ENCODE peak calls at places on chromosomes 7 and 10, in seven cellular contexts. W is upper lobe of left lung, V is heart right ventricle, D is cardiac muscle cell, A is aorta, T is HepG2, G is Panc1. R is an unnamed sample.

GRCh38 chr7:70456729-70457128 is 675.2 kb upstream of the GALNT17 start:
- DNase-seq in W (no peak), V (no peak), D (no peak), A (no peak), T (no peak), G (no peak), R (no peak)

GRCh38 chr7:155538293-155538692 is 8.1 kb downstream of the CNPY1 start:
- DNase-seq in W (no peak), V (no peak), D (no peak), A (no peak), T (no peak), G (no peak), R (no peak)

GRCh38 chr7:37083311-37084096 is 359.2 kb upstream of the AOAH start:
- DNase-seq in W (no peak), V (peak; percentile 17), D (no peak), A (no peak), T (no peak), G (no peak), R (no peak)

GRCh38 chr7:21422747-21423146 is 5.1 kb upstream of the SP4 start:
- DNase-seq in W (no peak), V (no peak), D (no peak), A (no peak), T (no peak), G (no peak), R (no peak)

GRCh38 chr10:122557516-122557915 is 3.0 kb upstream of the DMBT1 start:
- DNase-seq in W (no peak), V (no peak), D (no peak), A (no peak), T (no peak), G (no peak), R (no peak)

GRCh38 chr7:24825315-24825917 is 68.2 kb upstream of the GSDME start:
- DNase-seq in W (no peak), V (no peak), D (no peak), A (no peak), T (no peak), G (no peak), R (no peak)

GRCh38 chr7:78437118-78437517 is 638.5 kb downstream of the PHTF2 start:
- DNase-seq in W (no peak), V (no peak), D (no peak), A (no peak), T (peak; percentile 4), G (no peak), R (no peak)

GRCh38 chr7:83427929-83428328 is 221.0 kb downstream of the SEMA3E start:
- DNase-seq in W (no peak), V (no peak), D (no peak), A (no peak), T (no peak), G (peak; percentile 27), R (no peak)

GRCh38 chr7:87148332-87148955 is 3.8 kb upstream of the DMTF1 start:
- DNase-seq in W (no peak), V (no peak), D (no peak), A (no peak), T (no peak), G (peak; percentile 42), R (no peak)

GRCh38 chr7:49718755-49719154 is 54.7 kb upstream of the VWC2 start:
- DNase-seq in W (no peak), V (no peak), D (no peak), A (no peak), T (no peak), G (no peak), R (no peak)

GRCh38 chr7:150799741-150800575 is at the start of gene TMEM176B:
- DNase-seq in W (peak; percentile 91), V (peak; percentile 72), D (peak; percentile 40), A (no peak), T (no peak), G (no peak), R (no peak)

DNA sequence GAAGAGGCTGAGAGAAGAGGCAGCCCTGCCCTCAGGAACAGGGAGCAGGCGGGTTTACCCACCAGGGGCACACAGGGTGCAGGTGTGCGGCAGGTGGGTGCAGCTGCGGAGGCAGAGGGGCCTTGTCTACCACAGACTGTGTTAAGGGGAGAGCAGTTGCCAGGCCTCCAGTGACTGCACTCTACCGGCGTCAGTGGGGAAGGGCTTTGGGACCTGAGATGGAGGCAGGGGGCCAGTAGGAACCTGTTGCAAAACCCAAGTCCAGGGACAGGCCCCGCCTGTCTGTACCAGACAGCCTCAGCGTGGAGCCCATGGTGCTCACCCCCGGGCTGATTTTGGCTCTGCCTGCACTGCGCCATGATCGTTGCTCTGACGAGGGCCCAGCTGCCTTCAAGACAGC is 507.6 kb upstream of the FOXK1 start:
- DNase-seq in W (no peak), V (no peak), D (no peak), A (no peak), T (no peak), G (no peak), R (no peak)
- H3K27ac ChIP-seq in W (no peak overlapping the region), V (no peak overlapping the region), D (no peak overlapping the region), A (no peak overlapping the region), T (no peak overlapping the region), G (no peak overlapping the region), R (no peak overlapping the region)

DNA sequence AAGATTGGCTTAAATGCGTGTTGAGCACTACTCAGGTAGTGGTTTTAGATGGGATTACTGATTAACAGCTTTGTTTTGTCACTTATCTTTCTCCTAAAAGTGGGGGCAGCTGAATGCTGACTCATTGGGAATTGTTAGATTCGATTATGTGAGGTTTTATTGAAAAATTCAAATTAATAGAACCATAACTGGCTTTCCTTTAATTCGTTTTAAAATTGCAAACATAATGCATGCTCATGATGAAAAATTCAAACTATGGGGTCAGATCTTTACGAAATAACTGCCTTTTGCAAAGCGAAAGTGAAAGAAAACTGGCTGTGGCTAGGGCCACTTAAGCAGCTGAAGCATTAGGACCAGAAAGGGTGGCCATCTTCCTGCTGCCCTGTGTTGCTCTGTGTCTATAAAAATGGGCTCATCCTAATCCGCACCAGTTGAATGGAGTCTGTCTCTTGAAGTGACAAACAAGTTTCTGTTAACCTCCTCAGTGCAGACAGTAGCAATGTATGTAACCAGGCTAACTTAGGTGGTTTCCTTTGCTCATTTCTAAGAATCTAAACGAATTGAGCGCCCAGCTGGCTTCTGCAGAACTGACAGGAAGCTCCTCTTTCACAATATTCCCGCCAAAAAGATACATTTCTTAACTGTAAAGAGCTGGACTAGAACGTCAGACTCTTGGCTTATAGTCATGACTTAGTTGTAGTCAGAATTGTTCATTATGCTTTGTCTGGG is 27.8 kb downstream of the DENND10 start:
- DNase-seq in W (no peak), V (no peak), D (no peak), A (no peak), T (no peak), G (no peak), R (no peak)
- H3K4me3 ChIP-seq in W (peak overlapping the region; percentile 27), V (peak overlapping the region; percentile 38), D (no peak overlapping the region), A (no peak overlapping the region), T (peak overlapping the region; percentile 27), G (peak overlapping the region; percentile 2), R (no peak overlapping the region)

DNA sequence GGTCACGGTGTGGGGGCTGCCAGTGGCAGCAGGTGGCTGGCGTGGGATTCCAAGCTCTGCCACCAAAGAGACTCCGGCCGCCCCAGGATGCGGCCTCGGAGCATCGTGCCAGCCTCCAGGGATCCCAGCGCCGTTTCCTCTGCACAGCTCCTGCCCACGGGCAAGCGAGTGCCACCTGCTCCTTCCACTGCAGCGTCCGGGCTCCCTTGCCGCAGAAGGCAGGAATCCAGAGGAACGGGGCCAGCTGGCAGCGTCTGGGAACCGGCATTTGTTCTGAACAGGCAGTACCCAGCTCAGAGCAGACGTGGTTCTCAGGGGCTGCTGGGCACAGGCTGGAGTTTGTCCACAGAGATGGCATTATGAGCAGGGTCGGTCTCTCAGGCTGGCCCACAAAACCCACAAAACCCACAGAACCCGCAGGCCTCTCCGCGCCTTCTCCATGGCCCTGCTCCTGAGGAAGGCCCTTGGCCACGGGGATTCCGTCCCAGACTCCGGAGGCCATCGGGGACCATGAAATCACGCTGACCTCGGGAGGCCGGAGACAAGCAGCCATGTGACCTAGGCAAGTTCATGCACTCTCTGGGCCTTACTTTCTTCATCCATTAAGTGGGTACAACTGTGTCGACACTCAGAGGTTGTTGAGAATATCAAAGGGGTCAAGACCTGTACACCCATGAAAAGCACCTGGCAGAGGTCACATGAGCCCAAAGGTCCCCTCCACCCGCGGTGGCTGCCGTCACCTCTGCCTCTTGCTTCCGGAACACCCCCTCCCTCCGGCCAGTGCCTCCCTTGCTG is 72.1 kb upstream of the TNRC18 start:
- DNase-seq in W (peak; percentile 72), V (peak; percentile 83), D (no peak), A (peak; percentile 94), T (no peak), G (no peak), R (no peak)
- H3K9me3 ChIP-seq in W (no peaks in the 10 kb centered on the region), V (no peaks in the 10 kb centered on the region), D (no peaks in the 10 kb centered on the region), A (no peaks in the 10 kb centered on the region), T (no peaks in the 10 kb centered on the region), G (no peaks in the 10 kb centered on the region), R (no peaks in the 10 kb centered on the region)

DNA sequence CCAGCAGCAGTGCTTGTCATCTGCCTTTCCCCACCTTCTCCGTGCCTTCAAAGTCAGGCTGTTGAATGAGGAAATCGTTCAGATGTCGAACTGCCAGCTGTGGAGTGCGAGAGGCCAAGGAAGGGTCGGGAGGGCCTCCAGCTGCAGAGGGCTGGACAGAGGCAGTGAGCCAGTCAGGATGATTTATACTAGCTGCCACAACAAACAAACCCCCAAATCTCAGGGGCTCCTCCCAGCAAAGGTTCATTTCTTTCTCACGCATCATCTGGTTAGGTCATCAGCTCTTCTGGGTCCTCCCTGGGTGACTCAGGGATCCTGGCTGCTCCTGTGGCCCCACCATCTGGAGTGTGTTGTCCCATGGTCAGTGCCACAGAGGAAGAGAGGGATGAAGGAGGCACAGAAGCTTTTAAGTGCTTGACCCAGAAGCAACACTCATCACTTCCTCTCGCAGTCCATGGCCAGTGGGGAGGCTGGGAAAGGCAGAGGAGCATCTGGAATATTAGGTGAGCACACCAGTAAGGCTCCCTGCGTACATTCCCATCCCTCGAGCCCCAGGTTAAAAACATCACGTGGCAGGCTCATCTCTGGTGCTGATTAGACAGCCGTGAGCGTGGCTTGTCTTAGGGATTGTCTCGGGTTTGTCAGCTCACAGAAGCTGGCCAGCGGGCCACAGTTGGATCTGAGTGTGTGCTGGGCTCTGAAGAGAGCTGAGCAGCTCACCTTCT is 140.7 kb downstream of the RGS10 start:
- DNase-seq in W (no peak), V (peak; percentile 70), D (no peak), A (peak; percentile 86), T (peak; percentile 35), G (peak; percentile 58), R (no peak)
- H3K27ac ChIP-seq in W (peak overlapping the region; percentile 83), V (peak overlapping the region; percentile 73), D (no peak overlapping the region), A (no peak overlapping the region), T (no peak overlapping the region), G (no peak overlapping the region), R (no peak overlapping the region)